ENCODE peak calls at places on chromosomes 5 and 9, in ten cellular contexts. One of them, this sample, is unnamed. For H3K4me1, the result is how much of the 10 kb centered on the place peaks cover.

GRCh38 chr5:170114271-170114670 is 8.6 kb downstream of the FOXI1 start:
- DNase-seq in ovary: no peak
- DNase-seq in naive thymus-derived CD4-positive, alpha-beta T cell: no peak
- DNase-seq in adipocyte: no peak
- DNase-seq in GM23338: no peak
- DNase-seq in hepatocyte: no peak
- DNase-seq in CD8-positive, alpha-beta T cell: no peak
- DNase-seq in Peyer's patch: no peak
- DNase-seq in A549: no peak
- DNase-seq in heart left ventricle: no peak
- DNase-seq in this sample: no peak

GRCh38 chr5:32612134-32612888 is 27.0 kb downstream of the SUB1 start:
- DNase-seq in Peyer's patch: no peak
- DNase-seq in ovary: no peak
- DNase-seq in CD8-positive, alpha-beta T cell: no peak
- DNase-seq in A549: no peak
- DNase-seq in adipocyte: no peak
- DNase-seq in hepatocyte: no peak
- DNase-seq in naive thymus-derived CD4-positive, alpha-beta T cell: no peak
- DNase-seq in GM23338: no peak
- DNase-seq in heart left ventricle: no peak
- DNase-seq in this sample: no peak

GRCh38 chr5:174596429-174596828 is 128.0 kb upstream of the MSX2 start:
- DNase-seq in A549: no peak
- DNase-seq in GM23338: no peak
- DNase-seq in adipocyte: no peak
- DNase-seq in heart left ventricle: no peak
- DNase-seq in Peyer's patch: no peak
- DNase-seq in ovary: no peak
- DNase-seq in CD8-positive, alpha-beta T cell: no peak
- DNase-seq in hepatocyte: no peak
- DNase-seq in naive thymus-derived CD4-positive, alpha-beta T cell: no peak
- DNase-seq in this sample: no peak

GRCh38 chr5:124519396-124519795 is 227.0 kb downstream of the ZNF608 start:
- DNase-seq in naive thymus-derived CD4-positive, alpha-beta T cell: no peak
- DNase-seq in CD8-positive, alpha-beta T cell: no peak
- DNase-seq in Peyer's patch: no peak
- DNase-seq in heart left ventricle: peak
- DNase-seq in GM23338: no peak
- DNase-seq in A549: no peak
- DNase-seq in adipocyte: peak
- DNase-seq in hepatocyte: peak
- DNase-seq in ovary: no peak
- DNase-seq in this sample: no peak

GRCh38 chr9:125932012-125932411 is 184.8 kb downstream of the PBX3 start:
- DNase-seq in ovary: peak
- DNase-seq in A549: peak
- DNase-seq in CD8-positive, alpha-beta T cell: no peak
- DNase-seq in hepatocyte: peak
- DNase-seq in adipocyte: peak
- DNase-seq in heart left ventricle: peak
- DNase-seq in GM23338: no peak
- DNase-seq in naive thymus-derived CD4-positive, alpha-beta T cell: no peak
- DNase-seq in Peyer's patch: no peak
- DNase-seq in this sample: no peak

GRCh38 chr9:38360880-38361836 is 31.3 kb upstream of the ALDH1B1 start:
- DNase-seq in CD8-positive, alpha-beta T cell: no peak
- DNase-seq in ovary: no peak
- DNase-seq in heart left ventricle: no peak
- DNase-seq in GM23338: no peak
- DNase-seq in hepatocyte: no peak
- DNase-seq in Peyer's patch: peak
- DNase-seq in naive thymus-derived CD4-positive, alpha-beta T cell: no peak
- DNase-seq in adipocyte: no peak
- DNase-seq in A549: no peak
- DNase-seq in this sample: peak

GRCh38 chr5:82335807-82336206 is 57.7 kb upstream of the RPS23 start:
- DNase-seq in GM23338: no peak
- DNase-seq in A549: no peak
- DNase-seq in Peyer's patch: no peak
- DNase-seq in heart left ventricle: no peak
- DNase-seq in ovary: no peak
- DNase-seq in CD8-positive, alpha-beta T cell: no peak
- DNase-seq in hepatocyte: no peak
- DNase-seq in naive thymus-derived CD4-positive, alpha-beta T cell: no peak
- DNase-seq in adipocyte: peak
- DNase-seq in this sample: no peak

GRCh38 chr5:73135429-73136276 is 15.3 kb downstream of the TMEM171 start:
- DNase-seq in ovary: no peak
- DNase-seq in naive thymus-derived CD4-positive, alpha-beta T cell: peak
- DNase-seq in A549: peak
- DNase-seq in adipocyte: peak
- DNase-seq in Peyer's patch: no peak
- DNase-seq in heart left ventricle: no peak
- DNase-seq in GM23338: peak
- DNase-seq in hepatocyte: peak
- DNase-seq in CD8-positive, alpha-beta T cell: no peak
- DNase-seq in this sample: peak

GRCh38 chr9:133612816-133613215 is 3.6 kb upstream of the FAM163B start:
- DNase-seq in adipocyte: no peak
- DNase-seq in GM23338: no peak
- DNase-seq in A549: no peak
- DNase-seq in heart left ventricle: no peak
- DNase-seq in Peyer's patch: no peak
- DNase-seq in CD8-positive, alpha-beta T cell: no peak
- DNase-seq in ovary: no peak
- DNase-seq in naive thymus-derived CD4-positive, alpha-beta T cell: no peak
- DNase-seq in hepatocyte: no peak
- DNase-seq in this sample: no peak

GRCh38 chr5:135345945-135346731 is 52.9 kb downstream of the MACROH2A1 start:
- DNase-seq in CD8-positive, alpha-beta T cell: no peak
- DNase-seq in A549: no peak
- DNase-seq in heart left ventricle: no peak
- DNase-seq in naive thymus-derived CD4-positive, alpha-beta T cell: no peak
- DNase-seq in adipocyte: no peak
- DNase-seq in GM23338: no peak
- DNase-seq in ovary: no peak
- DNase-seq in Peyer's patch: peak
- DNase-seq in hepatocyte: no peak
- DNase-seq in this sample: no peak

GRCh38 chr5:96752341-96753016 is 55.3 kb downstream of the ERAP1 start:
- DNase-seq in ovary: no peak
- DNase-seq in hepatocyte: peak
- DNase-seq in GM23338: peak
- DNase-seq in CD8-positive, alpha-beta T cell: no peak
- DNase-seq in Peyer's patch: no peak
- DNase-seq in heart left ventricle: peak
- DNase-seq in adipocyte: peak
- DNase-seq in naive thymus-derived CD4-positive, alpha-beta T cell: peak
- DNase-seq in A549: peak
- DNase-seq in this sample: no peak

GRCh38 chr9:91824151-91824550 is 125.9 kb downstream of the ROR2 start:
- DNase-seq in ovary: no peak
- DNase-seq in CD8-positive, alpha-beta T cell: no peak
- DNase-seq in GM23338: no peak
- DNase-seq in A549: no peak
- DNase-seq in heart left ventricle: no peak
- DNase-seq in Peyer's patch: no peak
- DNase-seq in naive thymus-derived CD4-positive, alpha-beta T cell: no peak
- DNase-seq in adipocyte: no peak
- DNase-seq in hepatocyte: no peak
- DNase-seq in this sample: no peak
- H3K4me3 ChIP-seq in ovary: no peak
- H3K4me3 ChIP-seq in CD8-positive, alpha-beta T cell: no peak
- H3K4me3 ChIP-seq in GM23338: no peak
- H3K4me3 ChIP-seq in A549: no peak
- H3K4me3 ChIP-seq in heart left ventricle: peak
- H3K4me3 ChIP-seq in Peyer's patch: no peak
- H3K4me3 ChIP-seq in naive thymus-derived CD4-positive, alpha-beta T cell: no peak
- H3K4me3 ChIP-seq in adipocyte: peak
- H3K4me3 ChIP-seq in hepatocyte: no peak
- H3K4me3 ChIP-seq in this sample: no peak

GRCh38 chr5:56176155-56176798 is 56.9 kb downstream of the ANKRD55 start:
- DNase-seq in Peyer's patch: no peak
- DNase-seq in hepatocyte: no peak
- DNase-seq in ovary: no peak
- DNase-seq in naive thymus-derived CD4-positive, alpha-beta T cell: no peak
- DNase-seq in heart left ventricle: peak
- DNase-seq in adipocyte: peak
- DNase-seq in CD8-positive, alpha-beta T cell: no peak
- DNase-seq in A549: no peak
- DNase-seq in GM23338: no peak
- DNase-seq in this sample: no peak
- H3K4me1 ChIP-seq in Peyer's patch: under half
- H3K4me1 ChIP-seq in hepatocyte: under half
- H3K4me1 ChIP-seq in ovary: under half
- H3K4me1 ChIP-seq in naive thymus-derived CD4-positive, alpha-beta T cell: under half
- H3K4me1 ChIP-seq in heart left ventricle: under half
- H3K4me1 ChIP-seq in adipocyte: under half
- H3K4me1 ChIP-seq in CD8-positive, alpha-beta T cell: under half
- H3K4me1 ChIP-seq in A549: under half
- H3K4me1 ChIP-seq in GM23338: under half
- H3K4me1 ChIP-seq in this sample: under half

GRCh38 chr9:89437772-89438171 is 60.1 kb downstream of the SEMA4D start:
- DNase-seq in Peyer's patch: no peak
- DNase-seq in CD8-positive, alpha-beta T cell: no peak
- DNase-seq in ovary: no peak
- DNase-seq in heart left ventricle: no peak
- DNase-seq in GM23338: no peak
- DNase-seq in hepatocyte: no peak
- DNase-seq in A549: no peak
- DNase-seq in naive thymus-derived CD4-positive, alpha-beta T cell: no peak
- DNase-seq in adipocyte: no peak
- DNase-seq in this sample: no peak

GRCh38 chr9:89440046-89440445 is 57.9 kb downstream of the SEMA4D start:
- DNase-seq in hepatocyte: no peak
- DNase-seq in ovary: no peak
- DNase-seq in GM23338: no peak
- DNase-seq in adipocyte: no peak
- DNase-seq in heart left ventricle: no peak
- DNase-seq in Peyer's patch: no peak
- DNase-seq in CD8-positive, alpha-beta T cell: no peak
- DNase-seq in A549: no peak
- DNase-seq in naive thymus-derived CD4-positive, alpha-beta T cell: no peak
- DNase-seq in this sample: no peak

GRCh38 chr9:89439571-89439970 is 58.3 kb downstream of the SEMA4D start:
- DNase-seq in naive thymus-derived CD4-positive, alpha-beta T cell: no peak
- DNase-seq in CD8-positive, alpha-beta T cell: no peak
- DNase-seq in hepatocyte: no peak
- DNase-seq in adipocyte: no peak
- DNase-seq in Peyer's patch: no peak
- DNase-seq in A549: no peak
- DNase-seq in ovary: no peak
- DNase-seq in heart left ventricle: no peak
- DNase-seq in GM23338: no peak
- DNase-seq in this sample: no peak

GRCh38 chr9:89436963-89437625 is 60.8 kb downstream of the SEMA4D start:
- DNase-seq in ovary: no peak
- DNase-seq in Peyer's patch: peak
- DNase-seq in naive thymus-derived CD4-positive, alpha-beta T cell: peak
- DNase-seq in adipocyte: no peak
- DNase-seq in CD8-positive, alpha-beta T cell: peak
- DNase-seq in heart left ventricle: no peak
- DNase-seq in A549: no peak
- DNase-seq in hepatocyte: peak
- DNase-seq in GM23338: no peak
- DNase-seq in this sample: peak

GRCh38 chr9:89438194-89438593 is 59.7 kb downstream of the SEMA4D start:
- DNase-seq in adipocyte: no peak
- DNase-seq in hepatocyte: no peak
- DNase-seq in GM23338: no peak
- DNase-seq in heart left ventricle: no peak
- DNase-seq in ovary: no peak
- DNase-seq in CD8-positive, alpha-beta T cell: no peak
- DNase-seq in Peyer's patch: no peak
- DNase-seq in naive thymus-derived CD4-positive, alpha-beta T cell: no peak
- DNase-seq in A549: no peak
- DNase-seq in this sample: peak
- H3K4me3 ChIP-seq in adipocyte: no peak
- H3K4me3 ChIP-seq in hepatocyte: no peak
- H3K4me3 ChIP-seq in GM23338: no peak
- H3K4me3 ChIP-seq in heart left ventricle: no peak
- H3K4me3 ChIP-seq in ovary: no peak
- H3K4me3 ChIP-seq in CD8-positive, alpha-beta T cell: peak
- H3K4me3 ChIP-seq in Peyer's patch: no peak
- H3K4me3 ChIP-seq in naive thymus-derived CD4-positive, alpha-beta T cell: no peak
- H3K4me3 ChIP-seq in A549: no peak
- H3K4me3 ChIP-seq in this sample: no peak

GRCh38 chr5:14190194-14191164 is 47.3 kb downstream of the TRIO start:
- DNase-seq in heart left ventricle: no peak
- DNase-seq in GM23338: no peak
- DNase-seq in Peyer's patch: no peak
- DNase-seq in adipocyte: peak
- DNase-seq in A549: peak
- DNase-seq in hepatocyte: peak
- DNase-seq in ovary: no peak
- DNase-seq in naive thymus-derived CD4-positive, alpha-beta T cell: no peak
- DNase-seq in CD8-positive, alpha-beta T cell: no peak
- DNase-seq in this sample: no peak
- H3K4me1 ChIP-seq in heart left ventricle: under half
- H3K4me1 ChIP-seq in GM23338: half or more
- H3K4me1 ChIP-seq in Peyer's patch: under half
- H3K4me1 ChIP-seq in adipocyte: half or more
- H3K4me1 ChIP-seq in A549: half or more
- H3K4me1 ChIP-seq in hepatocyte: under half
- H3K4me1 ChIP-seq in ovary: under half
- H3K4me1 ChIP-seq in naive thymus-derived CD4-positive, alpha-beta T cell: under half
- H3K4me1 ChIP-seq in CD8-positive, alpha-beta T cell: under half
- H3K4me1 ChIP-seq in this sample: under half

GRCh38 chr9:113501821-113502220 is 38.3 kb downstream of the RGS3 start:
- DNase-seq in A549: no peak
- DNase-seq in adipocyte: no peak
- DNase-seq in naive thymus-derived CD4-positive, alpha-beta T cell: no peak
- DNase-seq in GM23338: no peak
- DNase-seq in heart left ventricle: no peak
- DNase-seq in CD8-positive, alpha-beta T cell: no peak
- DNase-seq in Peyer's patch: no peak
- DNase-seq in ovary: no peak
- DNase-seq in hepatocyte: no peak
- DNase-seq in this sample: no peak
- H3K4me3 ChIP-seq in A549: no peak
- H3K4me3 ChIP-seq in adipocyte: no peak
- H3K4me3 ChIP-seq in naive thymus-derived CD4-positive, alpha-beta T cell: no peak
- H3K4me3 ChIP-seq in GM23338: peak
- H3K4me3 ChIP-seq in heart left ventricle: peak
- H3K4me3 ChIP-seq in CD8-positive, alpha-beta T cell: no peak
- H3K4me3 ChIP-seq in Peyer's patch: peak
- H3K4me3 ChIP-seq in ovary: no peak
- H3K4me3 ChIP-seq in hepatocyte: no peak
- H3K4me3 ChIP-seq in this sample: no peak

GRCh38 chr9:35942286-35942685 is 15.7 kb downstream of the OR2S2 start:
- DNase-seq in adipocyte: no peak
- DNase-seq in hepatocyte: no peak
- DNase-seq in naive thymus-derived CD4-positive, alpha-beta T cell: no peak
- DNase-seq in heart left ventricle: no peak
- DNase-seq in CD8-positive, alpha-beta T cell: no peak
- DNase-seq in Peyer's patch: no peak
- DNase-seq in A549: no peak
- DNase-seq in GM23338: no peak
- DNase-seq in ovary: no peak
- DNase-seq in this sample: no peak
- H3K4me1 ChIP-seq in adipocyte: under half
- H3K4me1 ChIP-seq in hepatocyte: under half
- H3K4me1 ChIP-seq in naive thymus-derived CD4-positive, alpha-beta T cell: under half
- H3K4me1 ChIP-seq in heart left ventricle: under half
- H3K4me1 ChIP-seq in CD8-positive, alpha-beta T cell: half or more
- H3K4me1 ChIP-seq in Peyer's patch: under half
- H3K4me1 ChIP-seq in A549: under half
- H3K4me1 ChIP-seq in GM23338: under half
- H3K4me1 ChIP-seq in ovary: under half
- H3K4me1 ChIP-seq in this sample: under half